ENCODE peak calls at places on chromosomes 12 and 14, in four cellular contexts. A is uterus, E is upper lobe of right lung, F is lower lobe of right lung. Y is an unnamed sample. For H3K4me1, the result is how much of the 10 kb centered on the place peaks cover.

GRCh38 chr14:63276492-63277342 is 42.0 kb downstream of the GPHB5 start:
- DNase-seq in A (no peak), E (no peak), F (no peak), Y (no peak)

GRCh38 chr12:6603095-6603567 is 4.0 kb downstream of the CHD4 start:
- DNase-seq in A (peak), E (no peak), F (no peak), Y (no peak)

GRCh38 chr14:46048127-46048526 is 603.5 kb downstream of the RPL10L start:
- DNase-seq in A (no peak), E (no peak), F (no peak), Y (peak)

GRCh38 chr12:109725321-109726105 is 11.9 kb downstream of the FAM222A start:
- DNase-seq in A (no peak), E (no peak), F (peak), Y (no peak)

GRCh38 chr12:15854916-15855315 is 27.3 kb upstream of the STRAP start:
- DNase-seq in A (no peak), E (no peak), F (no peak), Y (no peak)

GRCh38 chr14:23430733-23431105 is 4.7 kb downstream of the MYH7 start:
- DNase-seq in A (no peak), E (peak), F (no peak), Y (no peak)

GRCh38 chr14:72679591-72680151 is 214.2 kb downstream of the DPF3 start:
- DNase-seq in A (no peak), E (no peak), F (no peak), Y (no peak)

GRCh38 chr12:27623645-27624044 is 72.6 kb upstream of the REP15 start:
- DNase-seq in A (no peak), E (no peak), F (no peak), Y (no peak)

GRCh38 chr12:46958093-46958492 is 121.3 kb upstream of the PCED1B start:
- DNase-seq in A (no peak), E (no peak), F (no peak), Y (no peak)

GRCh38 chr12:33724867-33725266 is 285.2 kb upstream of the SYT10 start:
- DNase-seq in A (no peak), E (no peak), F (no peak), Y (no peak)

GRCh38 chr14:100653409-100653808 is 66.2 kb upstream of the BEGAIN start:
- DNase-seq in A (no peak), E (no peak), F (no peak), Y (no peak)

GRCh38 chr12:15701721-15702156 is 87.4 kb downstream of the EPS8 start:
- DNase-seq in A (no peak), E (no peak), F (no peak), Y (no peak)

DNA sequence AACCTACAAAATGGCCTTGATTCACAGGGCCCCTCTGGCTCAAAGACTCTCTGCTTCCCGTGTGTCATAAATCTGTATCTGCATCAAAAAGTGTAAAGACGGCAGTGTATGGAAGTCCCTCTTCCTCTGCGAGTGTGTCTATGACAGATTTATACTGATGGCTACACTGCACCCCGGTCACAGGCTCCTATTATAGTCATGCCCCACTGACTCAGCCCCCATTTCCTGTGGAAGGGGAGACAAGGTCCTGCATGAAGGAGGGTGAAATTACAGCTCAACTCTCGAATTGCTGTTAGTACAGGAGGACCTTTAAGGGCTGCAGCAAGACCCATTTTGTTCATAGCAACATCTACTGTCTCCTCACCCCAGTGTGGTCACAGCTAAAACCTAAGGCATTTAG is 68.6 kb downstream of the HMGA2 start:
- DNase-seq in A (no peak), E (no peak), F (no peak), Y (no peak)
- H3K4me1 ChIP-seq in A (under half), E (under half), F (under half), Y (under half)

GRCh38 chr14:36996133-36996856 is 176.1 kb downstream of the SLC25A21 start:
- DNase-seq in A (no peak), E (no peak), F (no peak), Y (no peak)
- H3K4me3 ChIP-seq in A (no peak), E (no peak), F (no peak), Y (no peak)

GRCh38 chr14:61713724-61714437 is 18.6 kb downstream of the HIF1A start:
- DNase-seq in A (no peak), E (no peak), F (no peak), Y (no peak)
- TF ChIP-seq CTCF in A (no peak), E (no peak), F (no peak), Y (no peak)

DNA sequence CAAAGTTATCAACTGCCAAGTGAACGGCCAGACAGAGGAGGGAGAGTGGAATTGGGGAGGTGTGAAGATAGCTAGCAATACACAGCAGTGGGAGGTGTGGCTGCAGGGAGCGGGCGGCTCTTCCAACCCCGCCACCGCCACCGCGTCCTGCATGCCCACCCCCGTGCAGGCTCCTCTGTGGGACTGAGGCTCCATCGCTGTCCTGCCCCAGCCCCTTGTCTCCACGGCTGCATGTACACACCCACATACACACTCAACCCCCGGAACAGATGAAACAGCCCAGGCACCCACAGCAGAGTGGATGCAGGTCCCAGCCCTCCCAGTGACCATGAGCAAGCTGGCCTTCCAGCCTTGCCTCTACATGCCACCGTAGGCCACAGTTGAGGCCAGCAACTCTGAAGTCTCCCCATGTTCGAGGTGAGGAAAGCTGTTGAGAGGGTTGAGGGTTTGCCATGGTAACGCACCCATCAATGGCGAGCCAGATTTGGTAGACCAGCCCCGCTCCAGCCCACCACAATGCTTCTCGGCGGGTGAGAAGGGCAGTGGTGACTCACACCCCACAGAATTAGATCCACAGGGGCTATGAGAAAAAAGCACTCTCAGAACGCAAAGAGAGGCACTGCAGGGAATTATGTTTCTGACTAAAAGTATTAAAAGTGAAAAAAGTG is 39.3 kb downstream of the PITPNM2 start:
- DNase-seq in A (no peak), E (no peak), F (no peak), Y (no peak)
- H3K4me1 ChIP-seq in A (under half), E (under half), F (half or more), Y (under half)

DNA sequence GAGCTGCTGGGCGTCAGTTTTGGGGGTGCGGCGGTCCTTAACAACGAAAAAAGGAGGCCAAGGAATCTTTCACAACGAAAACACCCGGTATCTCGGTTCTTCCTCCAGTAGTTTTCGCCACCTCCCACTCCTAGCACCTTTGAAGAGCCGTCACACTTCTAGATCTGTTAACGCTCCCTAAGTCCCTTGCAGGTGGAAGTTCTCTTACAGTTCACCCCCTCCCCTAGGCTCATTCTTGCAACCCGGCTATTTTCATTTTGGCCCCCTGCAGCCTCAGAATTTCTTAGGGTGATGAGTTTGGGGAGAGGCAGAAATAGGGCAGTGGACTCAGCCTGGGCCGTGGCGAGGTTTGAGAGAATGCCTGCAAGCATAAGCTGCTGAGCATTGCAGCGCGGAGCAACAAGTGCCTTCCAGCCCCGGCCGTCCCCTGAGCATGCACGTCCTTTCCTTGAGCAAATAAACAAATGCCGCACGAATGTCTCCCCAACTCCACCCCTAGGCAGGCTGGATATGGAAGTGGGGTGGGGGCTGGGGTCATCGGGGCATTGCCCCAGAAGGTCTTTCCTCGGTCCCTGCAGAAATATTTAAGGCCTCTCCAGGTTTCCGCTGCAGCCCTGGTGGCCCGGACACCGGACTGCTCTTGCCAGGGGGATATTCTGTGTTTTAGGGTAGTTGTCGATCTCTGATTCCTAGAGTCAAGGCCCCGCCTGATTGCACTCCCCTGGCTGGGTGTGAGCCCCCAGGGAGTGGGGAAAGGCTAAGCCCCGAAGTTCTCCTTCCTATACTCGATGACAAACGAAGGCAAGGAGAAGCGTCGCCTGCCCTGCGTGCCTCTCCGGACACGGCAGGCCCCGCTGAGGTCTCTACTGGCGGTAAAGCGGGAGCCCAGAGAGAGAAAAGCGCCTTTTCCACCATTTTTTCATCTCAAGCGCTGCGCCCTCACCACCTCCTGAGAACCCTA is 1.6 kb downstream of the RFX4 start:
- DNase-seq in A (no peak), E (no peak), F (no peak), Y (no peak)
- H3K4me3 ChIP-seq in A (no peak), E (no peak), F (no peak), Y (no peak)

GRCh38 chr14:54572316-54572715 is 5.4 kb downstream of the SAMD4A start:
- DNase-seq in A (no peak), E (no peak), F (no peak), Y (no peak)
- TF ChIP-seq CTCF in A (peak), E (peak), F (peak), Y (no peak)

GRCh38 chr12:88494520-88494919 is 85.8 kb downstream of the KITLG start:
- DNase-seq in A (no peak), E (no peak), F (no peak), Y (no peak)

GRCh38 chr12:88490425-88490824 is 89.8 kb downstream of the KITLG start:
- DNase-seq in A (no peak), E (no peak), F (no peak), Y (no peak)

GRCh38 chr12:88496429-88497190 is 83.7 kb downstream of the KITLG start:
- DNase-seq in A (no peak), E (no peak), F (no peak), Y (no peak)

GRCh38 chr12:88495031-88495430 is 85.2 kb downstream of the KITLG start:
- DNase-seq in A (no peak), E (no peak), F (no peak), Y (no peak)

DNA sequence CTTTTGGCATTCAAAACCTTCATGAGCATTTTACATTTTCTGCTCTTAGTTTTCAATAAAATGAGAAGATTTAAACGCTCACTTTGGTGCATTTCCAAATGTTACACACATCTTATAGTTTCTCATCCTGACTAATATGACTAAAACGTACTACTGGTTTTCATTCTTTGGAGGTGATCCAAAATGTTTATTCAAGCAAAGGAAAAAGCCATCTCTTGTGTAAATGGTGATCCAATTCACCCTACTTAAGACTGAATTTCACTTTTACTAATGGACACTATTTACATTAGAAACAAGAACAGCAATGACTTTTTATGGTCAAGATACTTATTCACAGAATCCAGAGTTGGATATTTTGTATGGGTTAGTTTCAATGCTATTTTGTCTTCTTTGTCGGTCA is 86.6 kb downstream of the KITLG start:
- DNase-seq in A (no peak), E (no peak), F (no peak), Y (no peak)
- H3K4me1 ChIP-seq in A (under half), E (under half), F (under half), Y (under half)

DNA sequence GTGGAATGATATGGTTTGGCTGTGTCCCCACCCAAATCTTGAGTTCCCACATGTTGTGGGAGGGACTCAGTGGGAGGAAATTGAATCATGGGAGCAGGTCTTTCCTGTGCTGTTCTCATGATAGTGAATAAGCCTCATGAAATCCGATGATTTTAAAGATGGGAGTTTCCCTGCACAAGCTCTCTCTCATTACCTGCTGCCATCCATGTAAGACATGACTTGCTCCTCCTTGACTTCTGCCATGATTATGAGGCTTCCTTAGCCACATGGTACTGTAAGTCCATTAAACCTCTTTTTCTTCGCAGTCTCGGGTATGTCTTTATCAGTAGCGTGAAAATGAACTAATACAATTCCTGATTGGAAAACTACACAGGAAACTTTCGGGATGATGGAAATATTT is 100.5 kb downstream of the TSHR start:
- DNase-seq in A (no peak), E (no peak), F (no peak), Y (no peak)
- H3K4me3 ChIP-seq in A (no peak), E (no peak), F (no peak), Y (no peak)

DNA sequence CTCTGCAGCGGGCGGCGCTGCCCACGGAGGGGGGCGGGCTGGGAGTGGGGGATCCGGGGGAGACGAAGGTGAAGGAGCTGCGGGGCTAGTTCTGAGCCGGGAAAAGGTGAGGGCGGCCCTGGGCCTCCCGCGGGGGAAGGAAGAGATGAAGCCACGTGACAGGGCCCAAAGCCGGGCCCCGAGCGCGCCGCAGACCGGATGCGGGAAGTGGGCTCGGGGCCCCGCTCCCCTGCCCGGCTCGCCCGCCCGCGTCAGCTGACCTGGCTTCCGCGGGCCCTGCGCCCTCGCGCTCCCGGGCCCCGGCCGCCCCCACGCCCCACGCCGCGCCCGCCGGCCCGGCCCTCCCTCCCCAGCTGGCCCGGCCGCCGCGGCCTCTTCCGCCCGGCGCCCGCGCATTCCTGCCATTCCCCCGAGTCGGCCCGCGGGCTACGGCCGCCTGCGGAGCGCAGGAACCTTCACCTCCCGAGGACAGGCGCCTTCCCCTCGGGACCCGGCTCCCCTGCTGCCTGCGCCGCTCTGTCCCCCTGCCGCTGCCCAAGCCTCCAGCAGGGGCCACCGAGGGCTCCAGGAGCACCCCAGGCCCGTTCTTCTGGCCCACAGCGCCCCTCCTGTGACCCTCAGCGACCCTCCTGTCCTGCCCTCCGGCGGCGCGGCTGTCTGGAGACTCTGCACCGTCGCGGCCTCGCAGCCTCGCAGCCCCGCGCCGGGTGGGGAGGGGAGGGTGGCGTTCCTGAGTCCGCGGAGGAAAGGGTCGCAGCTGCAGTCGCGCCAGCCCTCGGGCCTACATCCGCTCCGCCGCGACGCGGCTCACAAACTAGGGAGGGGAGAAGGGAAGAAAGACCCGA is 20.4 kb downstream of the NINJ2 start:
- DNase-seq in A (peak), E (peak), F (peak), Y (peak)
- TF ChIP-seq CTCF in A (peak), E (peak), F (peak), Y (peak)

GRCh38 chr12:54388214-54389138 is 3.9 kb upstream of the ZNF385A start:
- DNase-seq in A (no peak), E (no peak), F (no peak), Y (no peak)

GRCh38 chr12:54390668-54391551 is 6.4 kb upstream of the ZNF385A start:
- DNase-seq in A (no peak), E (no peak), F (no peak), Y (peak)

GRCh38 chr12:54389139-54389508 is 4.6 kb upstream of the ZNF385A start:
- DNase-seq in A (no peak), E (no peak), F (no peak), Y (no peak)

GRCh38 chr12:54390176-54390667 is 5.7 kb upstream of the ZNF385A start:
- DNase-seq in A (no peak), E (no peak), F (no peak), Y (no peak)

DNA sequence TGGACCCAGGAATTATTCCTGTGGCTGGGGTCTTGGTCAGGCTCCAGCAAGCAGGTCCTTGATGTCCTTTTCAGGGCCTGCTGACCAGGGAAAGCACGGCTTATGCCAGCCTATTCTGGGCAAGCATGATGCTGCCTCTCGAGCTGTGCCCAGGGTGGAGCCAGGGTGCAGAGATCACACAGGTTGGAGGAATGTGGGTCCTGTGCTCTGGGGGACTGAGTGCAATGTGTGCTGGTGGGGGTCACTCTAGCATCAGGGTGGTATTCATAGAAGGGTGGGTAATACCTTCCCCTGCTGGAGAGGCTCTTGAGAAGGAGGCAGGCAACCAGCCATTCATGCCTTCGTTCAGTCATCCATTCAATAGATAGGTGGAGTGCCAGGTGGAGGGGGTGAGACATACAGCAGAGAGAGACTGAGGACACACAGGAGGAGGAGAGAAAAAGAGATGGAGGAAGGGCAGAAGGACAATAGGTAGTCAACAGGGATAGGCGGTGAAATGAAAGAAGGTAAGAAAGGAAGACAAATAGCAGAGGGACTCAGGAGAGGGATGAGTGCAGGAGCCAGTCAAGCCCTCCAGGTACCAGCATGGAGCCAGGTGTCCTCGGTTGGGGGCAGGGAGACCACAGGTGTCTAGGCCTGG is 5.1 kb upstream of the ZNF385A start:
- DNase-seq in A (no peak), E (no peak), F (no peak), Y (no peak)
- H3K4me1 ChIP-seq in A (under half), E (under half), F (under half), Y (under half)

Y was measured in mucosa of descending colon.